ENCODE peak calls at places on chromosomes 12 and 14, in four cellular contexts. R is IMR-90, B is mesendoderm, K is H1. H is an unnamed sample.
A peak's percentile ranks its signal among the peaks of the same experiment; 100 is the strongest.

GRCh38 chr12:32811686-32812392 is 56.1 kb upstream of the YARS2 start:
- DNase-seq in R (no peak), B (no peak), K (no peak), H (no peak)

GRCh38 chr14:100428727-100429126 is 105.6 kb downstream of the SLC25A47 start:
- DNase-seq in R (peak; percentile 66), B (no peak), K (no peak), H (no peak)

GRCh38 chr14:81400202-81400678 is at the start of gene STON2:
- DNase-seq in R (no peak), B (no peak), K (no peak), H (no peak)

GRCh38 chr12:88889326-88890110 is 309.2 kb upstream of the KITLG start:
- DNase-seq in R (peak; percentile 70), B (no peak), K (no peak), H (no peak)

GRCh38 chr14:23094666-23095195 is at the start of gene ACIN1:
- DNase-seq in R (peak; percentile 86), B (peak; percentile 97), K (peak; percentile 100), H (no peak)

GRCh38 chr12:50991296-50991695 is 34.9 kb downstream of the SLC11A2 start:
- DNase-seq in R (no peak), B (no peak), K (no peak), H (no peak)

GRCh38 chr14:65478596-65478995 is 66.1 kb downstream of the FUT8 start:
- DNase-seq in R (peak; percentile 10), B (no peak), K (no peak), H (no peak)

GRCh38 chr12:26648584-26648983 is 184.4 kb downstream of the ITPR2 start:
- DNase-seq in R (peak; percentile 95), B (no peak), K (no peak), H (no peak)

GRCh38 chr14:95445676-95446075 is 70.8 kb downstream of the SYNE3 start:
- DNase-seq in R (no peak), B (no peak), K (no peak), H (no peak)

GRCh38 chr14:31510222-31510621 is 22.4 kb upstream of the GPR33 start:
- DNase-seq in R (peak; percentile 10), B (peak; percentile 13), K (no peak), H (no peak)
- H3K56ac ChIP-seq in R (no peak overlapping the region), B (no peak overlapping the region), K (no peak overlapping the region), H (no peak overlapping the region)

GRCh38 chr12:107417004-107417403 is 268.6 kb upstream of the PWP1 start:
- DNase-seq in R (no peak), B (no peak), K (no peak), H (no peak)

GRCh38 chr12:107418976-107419375 is 266.6 kb upstream of the PWP1 start:
- DNase-seq in R (no peak), B (no peak), K (no peak), H (no peak)

GRCh38 chr12:107415834-107416233 is 269.8 kb upstream of the PWP1 start:
- DNase-seq in R (no peak), B (no peak), K (no peak), H (no peak)

GRCh38 chr12:107411792-107412535 is 273.6 kb upstream of the PWP1 start:
- DNase-seq in R (peak; percentile 91), B (no peak), K (no peak), H (no peak)

GRCh38 chr12:107415066-107415465 is 270.5 kb upstream of the PWP1 start:
- DNase-seq in R (peak; percentile 77), B (no peak), K (no peak), H (no peak)
- H3K56ac ChIP-seq in R (no peak overlapping the region), B (no peak overlapping the region), K (no peak overlapping the region), H (no peak overlapping the region)

GRCh38 chr12:70364695-70365397 is 1.2 kb upstream of the KCNMB4 start:
- DNase-seq in R (no peak), B (no peak), K (no peak), H (no peak)
- H3K56ac ChIP-seq in R (no peak overlapping the region), B (peak overlapping the region; percentile 88), K (no peak overlapping the region), H (no peak overlapping the region)

GRCh38 chr12:118374126-118374725 is 1.5 kb upstream of the TAOK3 start:
- DNase-seq in R (no peak), B (no peak), K (peak; percentile 13), H (no peak)
- H3K56ac ChIP-seq in R (no peak overlapping the region), B (no peak overlapping the region), K (no peak overlapping the region), H (no peak overlapping the region)

GRCh38 chr14:77721437-77721836 is 13.5 kb downstream of the SLIRP start:
- DNase-seq in R (no peak), B (no peak), K (no peak), H (no peak)
- H3K56ac ChIP-seq in R (no peak overlapping the region), B (no peak overlapping the region), K (no peak overlapping the region), H (no peak overlapping the region)

H was measured in H9.